ENCODE peak calls at places on chromosomes 4 and X, in four cellular contexts. One of them, this sample, is unnamed. For H3K4me1, the result is how much of the 10 kb centered on the place peaks cover.

GRCh38 chr4:25884040-25884788 is 21.4 kb upstream of the SEL1L3 start:
- DNase-seq in right cardiac atrium: no peak
- DNase-seq in lower lobe of right lung: no peak
- DNase-seq in cardiac muscle cell: no peak
- DNase-seq in this sample: peak

GRCh38 chr4:105272002-105272401 is 125.3 kb downstream of the TET2 start:
- DNase-seq in lower lobe of right lung: no peak
- DNase-seq in cardiac muscle cell: no peak
- DNase-seq in right cardiac atrium: no peak
- DNase-seq in this sample: no peak

GRCh38 chr4:16284050-16284449 is 57.8 kb upstream of the TAPT1 start:
- DNase-seq in right cardiac atrium: no peak
- DNase-seq in lower lobe of right lung: no peak
- DNase-seq in cardiac muscle cell: no peak
- DNase-seq in this sample: no peak

GRCh38 chr4:99856166-99856565 is 38.1 kb downstream of the LAMTOR3 start:
- DNase-seq in lower lobe of right lung: no peak
- DNase-seq in right cardiac atrium: no peak
- DNase-seq in cardiac muscle cell: no peak
- DNase-seq in this sample: no peak

GRCh38 chr4:4217123-4217522 is 9.6 kb downstream of the OTOP1 start:
- DNase-seq in cardiac muscle cell: no peak
- DNase-seq in right cardiac atrium: no peak
- DNase-seq in lower lobe of right lung: no peak
- DNase-seq in this sample: no peak

GRCh38 chrX:120309873-120310730 is 1.2 kb downstream of the TMEM255A start:
- DNase-seq in cardiac muscle cell: peak
- DNase-seq in right cardiac atrium: no peak
- DNase-seq in lower lobe of right lung: peak
- DNase-seq in this sample: no peak

GRCh38 chr4:20987191-20987590 is 286.9 kb downstream of the PACRGL start:
- DNase-seq in cardiac muscle cell: no peak
- DNase-seq in right cardiac atrium: no peak
- DNase-seq in lower lobe of right lung: no peak
- DNase-seq in this sample: no peak

GRCh38 chr4:168632246-168632832 is 135.5 kb downstream of the PALLD start:
- DNase-seq in right cardiac atrium: no peak
- DNase-seq in cardiac muscle cell: peak
- DNase-seq in lower lobe of right lung: no peak
- DNase-seq in this sample: no peak

GRCh38 chr4:11223261-11223660 is 205.4 kb downstream of the HS3ST1 start:
- DNase-seq in cardiac muscle cell: no peak
- DNase-seq in right cardiac atrium: no peak
- DNase-seq in lower lobe of right lung: no peak
- DNase-seq in this sample: no peak

GRCh38 chr4:6658635-6659075 is 18.2 kb downstream of the MRFAP1 start:
- DNase-seq in cardiac muscle cell: no peak
- DNase-seq in right cardiac atrium: peak
- DNase-seq in lower lobe of right lung: no peak
- DNase-seq in this sample: peak

GRCh38 chrX:35276115-35276514 is 333.5 kb downstream of the FAM47B start:
- DNase-seq in right cardiac atrium: no peak
- DNase-seq in lower lobe of right lung: no peak
- DNase-seq in cardiac muscle cell: no peak
- DNase-seq in this sample: no peak

GRCh38 chr4:125266901-125267601 is 47.7 kb upstream of the FAT4 start:
- DNase-seq in lower lobe of right lung: no peak
- DNase-seq in cardiac muscle cell: peak
- DNase-seq in right cardiac atrium: no peak
- DNase-seq in this sample: no peak

GRCh38 chr4:106201373-106201772 is 114.6 kb downstream of the TBCK start:
- DNase-seq in lower lobe of right lung: no peak
- DNase-seq in right cardiac atrium: no peak
- DNase-seq in cardiac muscle cell: peak
- DNase-seq in this sample: no peak

GRCh38 chrX:28880136-28880535 is 292.9 kb downstream of the IL1RAPL1 start:
- DNase-seq in cardiac muscle cell: peak
- DNase-seq in right cardiac atrium: no peak
- DNase-seq in lower lobe of right lung: no peak
- DNase-seq in this sample: no peak

GRCh38 chrX:9431281-9431680 is 33.6 kb upstream of the TBL1X start:
- DNase-seq in cardiac muscle cell: no peak
- DNase-seq in right cardiac atrium: no peak
- DNase-seq in lower lobe of right lung: no peak
- DNase-seq in this sample: no peak

GRCh38 chrX:139304471-139304870 is 226.1 kb upstream of the F9 start:
- DNase-seq in lower lobe of right lung: no peak
- DNase-seq in cardiac muscle cell: no peak
- DNase-seq in right cardiac atrium: no peak
- DNase-seq in this sample: no peak

GRCh38 chr4:24949970-24950369 is 37.1 kb upstream of the CCDC149 start:
- DNase-seq in right cardiac atrium: no peak
- DNase-seq in cardiac muscle cell: peak
- DNase-seq in lower lobe of right lung: no peak
- DNase-seq in this sample: no peak

GRCh38 chr4:148443550-148444295 is 1.5 kb upstream of the NR3C2 start:
- DNase-seq in right cardiac atrium: peak
- DNase-seq in lower lobe of right lung: peak
- DNase-seq in cardiac muscle cell: peak
- DNase-seq in this sample: peak

GRCh38 chr4:72496119-72496518 is 72.9 kb downstream of the ADAMTS3 start:
- DNase-seq in lower lobe of right lung: no peak
- DNase-seq in cardiac muscle cell: no peak
- DNase-seq in right cardiac atrium: no peak
- DNase-seq in this sample: no peak

GRCh38 chr4:83581411-83582288 is 45.7 kb downstream of the GPAT3 start:
- DNase-seq in right cardiac atrium: no peak
- DNase-seq in cardiac muscle cell: no peak
- DNase-seq in lower lobe of right lung: no peak
- DNase-seq in this sample: no peak

GRCh38 chr4:20395160-20395773 is 143.6 kb downstream of the SLIT2 start:
- DNase-seq in lower lobe of right lung: no peak
- DNase-seq in cardiac muscle cell: peak
- DNase-seq in right cardiac atrium: peak
- DNase-seq in this sample: no peak

GRCh38 chrX:37871626-37872302 is 24.4 kb upstream of the DYNLT3 start:
- DNase-seq in right cardiac atrium: no peak
- DNase-seq in cardiac muscle cell: no peak
- DNase-seq in lower lobe of right lung: no peak
- DNase-seq in this sample: no peak

GRCh38 chr4:10371869-10372471 is 85.3 kb downstream of the ZNF518B start:
- DNase-seq in lower lobe of right lung: no peak
- DNase-seq in right cardiac atrium: peak
- DNase-seq in cardiac muscle cell: no peak
- DNase-seq in this sample: no peak

GRCh38 chr4:185115827-185116232 is 27.2 kb upstream of the SLC25A4 start:
- DNase-seq in right cardiac atrium: peak
- DNase-seq in lower lobe of right lung: no peak
- DNase-seq in cardiac muscle cell: peak
- DNase-seq in this sample: no peak

GRCh38 chr4:169810325-169811323 is 52.9 kb upstream of the HPF1 start:
- DNase-seq in cardiac muscle cell: peak
- DNase-seq in right cardiac atrium: no peak
- DNase-seq in lower lobe of right lung: no peak
- DNase-seq in this sample: no peak

GRCh38 chr4:61201562-61202099 is 1.5 kb downstream of the ADGRL3 start:
- DNase-seq in cardiac muscle cell: peak
- DNase-seq in lower lobe of right lung: peak
- DNase-seq in right cardiac atrium: no peak
- DNase-seq in this sample: peak

GRCh38 chr4:147736458-147736857 is 4.6 kb downstream of the ARHGAP10 start:
- DNase-seq in right cardiac atrium: no peak
- DNase-seq in lower lobe of right lung: no peak
- DNase-seq in cardiac muscle cell: no peak
- DNase-seq in this sample: no peak

GRCh38 chr4:82823062-82823461 is 24.5 kb upstream of the SCD5 start:
- DNase-seq in right cardiac atrium: no peak
- DNase-seq in lower lobe of right lung: no peak
- DNase-seq in cardiac muscle cell: no peak
- DNase-seq in this sample: no peak

GRCh38 chrX:41445781-41446358 is 1.3 kb upstream of the NYX start:
- DNase-seq in lower lobe of right lung: no peak
- DNase-seq in cardiac muscle cell: no peak
- DNase-seq in right cardiac atrium: peak
- DNase-seq in this sample: no peak

GRCh38 chr4:34633216-34633615 is 1611.1 kb downstream of the ARAP2 start:
- DNase-seq in lower lobe of right lung: no peak
- DNase-seq in cardiac muscle cell: no peak
- DNase-seq in right cardiac atrium: no peak
- DNase-seq in this sample: no peak

GRCh38 chrX:107672955-107673378 is 44.7 kb downstream of the PRPS1 start:
- DNase-seq in lower lobe of right lung: peak
- DNase-seq in cardiac muscle cell: peak
- DNase-seq in right cardiac atrium: peak
- DNase-seq in this sample: peak

GRCh38 chr4:8472689-8473197 is 32.2 kb downstream of the TRMT44 start:
- DNase-seq in lower lobe of right lung: no peak
- DNase-seq in right cardiac atrium: no peak
- DNase-seq in cardiac muscle cell: no peak
- DNase-seq in this sample: no peak

GRCh38 chr4:101264993-101265815 is 82.1 kb downstream of the PPP3CA start:
- DNase-seq in right cardiac atrium: no peak
- DNase-seq in cardiac muscle cell: no peak
- DNase-seq in lower lobe of right lung: no peak
- DNase-seq in this sample: no peak

GRCh38 chr4:165721815-165722214 is 151.2 kb upstream of the TLL1 start:
- DNase-seq in lower lobe of right lung: no peak
- DNase-seq in cardiac muscle cell: no peak
- DNase-seq in right cardiac atrium: no peak
- DNase-seq in this sample: no peak

GRCh38 chr4:113447061-113447460 is 314.5 kb downstream of the CAMK2D start:
- DNase-seq in cardiac muscle cell: no peak
- DNase-seq in lower lobe of right lung: no peak
- DNase-seq in right cardiac atrium: no peak
- DNase-seq in this sample: no peak

GRCh38 chr4:113452152-113452551 is 309.4 kb downstream of the CAMK2D start:
- DNase-seq in lower lobe of right lung: no peak
- DNase-seq in right cardiac atrium: no peak
- DNase-seq in cardiac muscle cell: no peak
- DNase-seq in this sample: no peak

GRCh38 chr4:113447695-113448265 is 313.8 kb downstream of the CAMK2D start:
- DNase-seq in lower lobe of right lung: peak
- DNase-seq in right cardiac atrium: no peak
- DNase-seq in cardiac muscle cell: no peak
- DNase-seq in this sample: no peak

GRCh38 chr4:113450681-113451080 is 310.9 kb downstream of the CAMK2D start:
- DNase-seq in cardiac muscle cell: no peak
- DNase-seq in lower lobe of right lung: no peak
- DNase-seq in right cardiac atrium: no peak
- DNase-seq in this sample: no peak

GRCh38 chr4:113449407-113449974 is 312.0 kb downstream of the CAMK2D start:
- DNase-seq in cardiac muscle cell: no peak
- DNase-seq in lower lobe of right lung: no peak
- DNase-seq in right cardiac atrium: no peak
- DNase-seq in this sample: no peak
- H3K4me1 ChIP-seq in cardiac muscle cell: under half
- H3K4me1 ChIP-seq in lower lobe of right lung: under half
- H3K4me1 ChIP-seq in right cardiac atrium: under half
- H3K4me1 ChIP-seq in this sample: half or more

GRCh38 chr4:48346594-48346993 is 5.3 kb downstream of the SLAIN2 start:
- DNase-seq in right cardiac atrium: no peak
- DNase-seq in lower lobe of right lung: no peak
- DNase-seq in cardiac muscle cell: no peak
- DNase-seq in this sample: no peak
- H3K4me1 ChIP-seq in right cardiac atrium: under half
- H3K4me1 ChIP-seq in lower lobe of right lung: under half
- H3K4me1 ChIP-seq in cardiac muscle cell: under half
- H3K4me1 ChIP-seq in this sample: half or more

GRCh38 chr4:40214038-40214437 is 17.2 kb downstream of the RHOH start:
- DNase-seq in cardiac muscle cell: no peak
- DNase-seq in lower lobe of right lung: no peak
- DNase-seq in right cardiac atrium: no peak
- DNase-seq in this sample: no peak
- H3K4me1 ChIP-seq in cardiac muscle cell: under half
- H3K4me1 ChIP-seq in lower lobe of right lung: under half
- H3K4me1 ChIP-seq in right cardiac atrium: under half
- H3K4me1 ChIP-seq in this sample: under half

GRCh38 chrX:71622347-71623104 is 4.2 kb upstream of the CXCR3 start:
- DNase-seq in cardiac muscle cell: peak
- DNase-seq in right cardiac atrium: peak
- DNase-seq in lower lobe of right lung: peak
- DNase-seq in this sample: peak
- H3K4me1 ChIP-seq in cardiac muscle cell: under half
- H3K4me1 ChIP-seq in right cardiac atrium: under half
- H3K4me1 ChIP-seq in lower lobe of right lung: under half
- H3K4me1 ChIP-seq in this sample: under half